ENCODE peak calls at places on chromosomes 16 and 17, in eight cellular contexts. One of them, this sample, is unnamed.
A peak's percentile ranks its signal among the peaks of the same experiment; 100 is the strongest.

GRCh38 chr17:29977836-29978235 is 36.4 kb downstream of the EFCAB5 start:
- DNase-seq in bronchial epithelial cell: peak; percentile 19
- DNase-seq in HCT116: no peak
- DNase-seq in BE2C: no peak
- DNase-seq in adipocyte: peak; percentile 52
- DNase-seq in cardiac fibroblast: peak; percentile 69
- DNase-seq in A549: no peak
- DNase-seq in MG63: peak; percentile 65
- DNase-seq in this sample: no peak

GRCh38 chr17:45813051-45813731 is 29.1 kb downstream of the CRHR1 start:
- DNase-seq in bronchial epithelial cell: no peak
- DNase-seq in HCT116: no peak
- DNase-seq in BE2C: no peak
- DNase-seq in adipocyte: peak; percentile 15
- DNase-seq in cardiac fibroblast: peak; percentile 3
- DNase-seq in A549: no peak
- DNase-seq in MG63: no peak
- DNase-seq in this sample: no peak

GRCh38 chr16:69720822-69721430 is 5.4 kb downstream of the NQO1 start:
- DNase-seq in bronchial epithelial cell: no peak
- DNase-seq in HCT116: no peak
- DNase-seq in BE2C: no peak
- DNase-seq in adipocyte: no peak
- DNase-seq in cardiac fibroblast: no peak
- DNase-seq in A549: no peak
- DNase-seq in MG63: no peak
- DNase-seq in this sample: no peak

GRCh38 chr16:71479420-71479819 is 9.7 kb downstream of the ZNF19 start:
- DNase-seq in bronchial epithelial cell: peak; percentile 35
- DNase-seq in HCT116: no peak
- DNase-seq in BE2C: peak; percentile 33
- DNase-seq in adipocyte: peak; percentile 4
- DNase-seq in cardiac fibroblast: peak; percentile 55
- DNase-seq in A549: no peak
- DNase-seq in MG63: no peak
- DNase-seq in this sample: no peak

GRCh38 chr17:80499961-80500665 is 23.7 kb upstream of the NPTX1 start:
- DNase-seq in bronchial epithelial cell: no peak
- DNase-seq in HCT116: no peak
- DNase-seq in BE2C: no peak
- DNase-seq in adipocyte: no peak
- DNase-seq in cardiac fibroblast: no peak
- DNase-seq in A549: no peak
- DNase-seq in MG63: no peak
- DNase-seq in this sample: no peak

GRCh38 chr16:77353587-77354263 is 81.1 kb downstream of the ADAMTS18 start:
- DNase-seq in bronchial epithelial cell: no peak
- DNase-seq in HCT116: no peak
- DNase-seq in BE2C: no peak
- DNase-seq in adipocyte: no peak
- DNase-seq in cardiac fibroblast: no peak
- DNase-seq in A549: no peak
- DNase-seq in MG63: no peak
- DNase-seq in this sample: no peak

GRCh38 chr16:57941016-57941656 is 29.8 kb downstream of the CNGB1 start:
- DNase-seq in bronchial epithelial cell: peak; percentile 32
- DNase-seq in HCT116: no peak
- DNase-seq in BE2C: peak; percentile 92
- DNase-seq in adipocyte: peak; percentile 54
- DNase-seq in cardiac fibroblast: peak; percentile 53
- DNase-seq in A549: no peak
- DNase-seq in MG63: peak; percentile 94
- DNase-seq in this sample: no peak

GRCh38 chr16:12271006-12271405 is 294.5 kb downstream of the SNX29 start:
- DNase-seq in bronchial epithelial cell: no peak
- DNase-seq in HCT116: peak; percentile 12
- DNase-seq in BE2C: peak; percentile 32
- DNase-seq in adipocyte: peak; percentile 1
- DNase-seq in cardiac fibroblast: peak; percentile 11
- DNase-seq in A549: no peak
- DNase-seq in MG63: peak; percentile 84
- DNase-seq in this sample: no peak

GRCh38 chr16:64251742-64252141 is 870.1 kb downstream of the CDH11 start:
- DNase-seq in bronchial epithelial cell: no peak
- DNase-seq in HCT116: no peak
- DNase-seq in BE2C: peak; percentile 12
- DNase-seq in adipocyte: no peak
- DNase-seq in cardiac fibroblast: no peak
- DNase-seq in A549: no peak
- DNase-seq in MG63: no peak
- DNase-seq in this sample: no peak

DNA sequence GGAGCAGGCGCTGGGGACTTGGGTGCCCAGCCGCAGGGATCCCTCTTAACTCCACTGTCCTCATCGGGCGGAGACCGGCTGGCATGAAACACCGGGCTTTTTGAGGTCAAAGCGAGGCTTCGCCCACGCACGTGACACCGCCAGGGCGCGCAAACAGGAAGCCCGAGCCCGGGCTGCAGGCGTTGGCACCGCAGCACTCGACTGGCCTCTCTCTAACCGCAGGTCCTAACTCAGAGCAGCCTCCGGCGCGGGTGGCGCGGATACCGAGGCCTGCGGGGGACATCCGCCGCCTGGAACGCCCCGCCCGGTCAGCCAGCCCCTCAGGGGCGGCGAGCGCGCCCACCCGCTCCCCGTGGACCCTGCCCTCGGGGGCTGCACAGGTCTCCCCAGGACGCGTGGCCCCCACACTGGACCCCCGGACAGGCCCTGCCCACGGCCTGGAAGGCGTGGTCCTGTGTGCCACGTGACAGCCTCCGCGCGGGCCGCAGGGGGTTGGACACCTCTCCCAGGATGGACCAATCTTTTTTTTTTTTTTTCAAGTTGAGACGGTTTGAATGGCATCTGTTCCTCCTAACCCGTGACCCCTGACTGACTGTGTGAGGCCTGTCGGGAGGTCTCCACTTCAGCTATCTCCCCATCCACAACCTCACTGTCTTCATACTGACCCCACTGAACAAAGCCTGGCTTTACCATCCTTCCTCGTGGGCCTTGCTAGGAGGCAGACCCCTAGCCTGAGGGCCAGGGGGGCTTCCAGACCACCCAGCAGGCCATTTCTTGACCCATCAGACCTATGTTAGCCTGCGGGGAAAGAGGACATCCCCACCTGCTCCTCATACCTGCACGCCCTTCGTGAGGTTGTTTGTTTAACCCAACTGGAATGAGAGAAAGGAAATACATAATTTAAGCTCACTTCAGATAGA is 8.4 kb upstream of the SLC47A2 start:
- DNase-seq in bronchial epithelial cell: peak; percentile 63
- DNase-seq in HCT116: no peak
- DNase-seq in BE2C: no peak
- DNase-seq in adipocyte: no peak
- DNase-seq in cardiac fibroblast: peak; percentile 44
- DNase-seq in A549: no peak
- DNase-seq in MG63: peak; percentile 93
- DNase-seq in this sample: no peak
- H3K4me3 ChIP-seq in bronchial epithelial cell: no peak overlapping the region
- H3K4me3 ChIP-seq in HCT116: no peak overlapping the region
- H3K4me3 ChIP-seq in BE2C: no peak overlapping the region
- H3K4me3 ChIP-seq in adipocyte: no peak overlapping the region
- H3K4me3 ChIP-seq in cardiac fibroblast: no peak overlapping the region
- H3K4me3 ChIP-seq in A549: no peak overlapping the region
- H3K4me3 ChIP-seq in MG63: no peak overlapping the region
- H3K4me3 ChIP-seq in this sample: peak overlapping the region; percentile 55

DNA sequence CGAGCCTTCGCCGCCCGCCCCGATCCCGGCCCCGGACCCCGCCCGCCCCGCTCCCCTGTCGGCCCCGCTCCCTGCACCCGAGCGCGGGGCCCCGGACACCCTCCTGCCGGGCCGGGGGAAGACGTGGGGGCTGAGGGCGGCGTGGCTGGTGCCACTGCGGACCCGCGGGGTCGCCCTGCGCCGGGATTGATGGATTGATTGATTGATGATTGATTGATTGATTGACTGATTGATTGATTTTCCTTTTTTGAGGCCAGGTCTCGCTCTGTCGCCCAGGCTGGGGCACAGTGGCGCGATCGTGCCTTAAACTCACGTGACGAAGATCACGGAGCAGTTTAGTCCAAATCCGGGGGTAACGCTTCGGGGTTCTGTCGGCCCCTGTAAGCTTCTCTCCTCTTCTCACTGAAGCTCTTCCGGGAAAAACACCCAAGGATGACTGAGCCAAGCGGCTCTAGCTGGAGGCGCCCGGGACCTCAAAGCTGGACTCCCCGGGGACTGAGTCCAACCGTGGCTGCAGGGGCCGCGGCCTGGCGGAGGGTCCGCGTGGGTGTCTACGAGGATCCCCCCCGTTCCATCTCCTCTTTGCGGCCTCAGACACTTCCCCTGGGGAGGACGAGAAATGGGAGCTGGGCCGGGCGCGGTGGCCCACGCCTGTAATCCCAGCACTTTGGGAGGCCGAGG is 40.2 kb upstream of the BHLHA9 start:
- DNase-seq in bronchial epithelial cell: no peak
- DNase-seq in HCT116: no peak
- DNase-seq in BE2C: no peak
- DNase-seq in adipocyte: no peak
- DNase-seq in cardiac fibroblast: no peak
- DNase-seq in A549: no peak
- DNase-seq in MG63: no peak
- DNase-seq in this sample: no peak
- H3K4me3 ChIP-seq in bronchial epithelial cell: no peak overlapping the region
- H3K4me3 ChIP-seq in HCT116: no peak overlapping the region
- H3K4me3 ChIP-seq in BE2C: no peak overlapping the region
- H3K4me3 ChIP-seq in adipocyte: peak overlapping the region; percentile 63
- H3K4me3 ChIP-seq in cardiac fibroblast: no peak overlapping the region
- H3K4me3 ChIP-seq in A549: peak overlapping the region; percentile 77
- H3K4me3 ChIP-seq in MG63: peak overlapping the region; percentile 40
- H3K4me3 ChIP-seq in this sample: peak overlapping the region; percentile 88

DNA sequence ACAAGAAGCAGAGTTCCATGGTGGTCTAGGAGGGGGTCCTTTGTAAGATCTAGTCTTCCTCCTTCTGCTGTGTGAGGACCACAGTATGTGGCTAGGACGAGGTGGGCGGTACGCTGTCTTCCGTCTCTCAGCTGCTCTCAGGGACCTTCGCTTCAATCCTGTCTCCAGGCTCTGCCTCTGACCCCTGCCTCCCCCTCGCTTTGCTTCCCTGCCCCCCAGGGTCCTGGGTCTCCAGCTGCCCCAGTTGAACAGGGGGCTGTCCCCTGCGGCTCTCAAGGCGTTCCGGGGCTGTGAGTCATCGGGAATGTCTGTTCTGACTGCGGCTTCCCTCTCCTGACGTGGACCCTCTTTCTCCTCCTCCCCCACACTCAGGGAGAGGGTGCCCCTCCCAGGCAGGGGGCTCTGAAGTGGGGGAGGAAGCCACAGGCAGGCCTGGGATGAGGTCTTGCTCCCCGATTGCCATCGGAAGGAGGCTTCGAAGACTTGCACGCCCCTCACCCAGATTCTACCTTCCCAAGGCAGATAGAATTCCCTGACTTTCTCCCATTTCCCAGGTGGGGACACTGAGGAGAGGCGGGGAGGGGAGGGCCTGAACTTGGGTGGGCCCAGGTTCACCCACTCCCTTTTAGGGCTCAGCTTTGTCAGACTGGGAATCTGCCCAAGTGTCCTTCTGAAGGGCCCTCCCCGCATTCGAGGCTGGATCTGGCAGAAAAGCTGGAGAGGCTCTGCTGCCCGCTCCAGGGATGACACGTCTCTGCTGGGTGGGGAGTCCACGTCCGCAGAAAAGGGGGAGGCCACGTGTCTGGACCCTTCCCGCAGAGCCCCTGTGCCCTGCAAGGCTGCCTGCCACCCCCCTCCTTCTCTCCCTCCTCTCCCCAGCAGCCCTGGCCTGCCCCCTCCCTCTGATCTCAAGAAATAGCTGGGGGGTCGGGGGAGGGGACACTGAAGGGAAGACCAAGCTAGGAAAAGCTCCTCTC is 9.1 kb upstream of the COL1A1 start:
- DNase-seq in bronchial epithelial cell: peak; percentile 61
- DNase-seq in HCT116: no peak
- DNase-seq in BE2C: peak; percentile 89
- DNase-seq in adipocyte: peak; percentile 97
- DNase-seq in cardiac fibroblast: peak; percentile 98
- DNase-seq in A549: peak; percentile 85
- DNase-seq in MG63: peak; percentile 98
- DNase-seq in this sample: peak; percentile 95
- H3K4me3 ChIP-seq in bronchial epithelial cell: no peak overlapping the region
- H3K4me3 ChIP-seq in HCT116: peak overlapping the region; percentile 10
- H3K4me3 ChIP-seq in BE2C: peak overlapping the region; percentile 14
- H3K4me3 ChIP-seq in adipocyte: peak overlapping the region; percentile 74
- H3K4me3 ChIP-seq in cardiac fibroblast: no peak overlapping the region
- H3K4me3 ChIP-seq in A549: no peak overlapping the region
- H3K4me3 ChIP-seq in MG63: peak overlapping the region; percentile 8
- H3K4me3 ChIP-seq in this sample: peak overlapping the region; percentile 48

GRCh38 chr16:49700222-49700927 is 155.5 kb downstream of the ZNF423 start:
- DNase-seq in bronchial epithelial cell: no peak
- DNase-seq in HCT116: no peak
- DNase-seq in BE2C: peak; percentile 48
- DNase-seq in adipocyte: peak; percentile 9
- DNase-seq in cardiac fibroblast: peak; percentile 92
- DNase-seq in A549: no peak
- DNase-seq in MG63: no peak
- DNase-seq in this sample: peak; percentile 79
- H3K4me3 ChIP-seq in bronchial epithelial cell: no peak overlapping the region
- H3K4me3 ChIP-seq in HCT116: no peak overlapping the region
- H3K4me3 ChIP-seq in BE2C: no peak overlapping the region
- H3K4me3 ChIP-seq in adipocyte: peak overlapping the region; percentile 52
- H3K4me3 ChIP-seq in cardiac fibroblast: no peak overlapping the region
- H3K4me3 ChIP-seq in A549: no peak overlapping the region
- H3K4me3 ChIP-seq in MG63: no peak overlapping the region
- H3K4me3 ChIP-seq in this sample: peak overlapping the region; percentile 48

This sample was measured in coronary artery.